ENCODE peak calls at places on chromosomes 3 and 15, in five cellular contexts. B is activated T-helper 1 cell treated with anti-CD3 and anti-CD28 coated beads, Interleukin-12 subunit alpha, Interleukin-12 subunit beta, Interleukin-2, Interleukin-4 antibody, amounts not matched to agents 30 ng/mL and 10 ng/mL and 1 ng/mL, durations not matched to agents 14 hours and 24 hours and 36 hours; G is stimulated activated CD8-positive, alpha-beta memory T cell treated with anti-CD3 and anti-CD28 coated beads, Interleukin-7, amount 100 ng/mL, for 48 hours; E is mesendoderm; H is SHP77 treated with DMSO at 0.1 percent for 48 hours. X is an unnamed sample.

GRCh38 chr3:107676469-107677309 is 153.9 kb downstream of the BBX start:
- DNase-seq in H (peak; percentile 11), E (no peak), B (no peak), G (no peak), X (peak; percentile 30)

GRCh38 chr3:171753665-171754408 is 56.4 kb downstream of the PLD1 start:
- DNase-seq in G (no peak), E (no peak), H (no peak), B (no peak), X (peak; percentile 52)

GRCh38 chr3:72230774-72231379 is 445.9 kb upstream of the PROK2 start:
- DNase-seq in G (no peak), E (no peak), H (no peak), B (no peak), X (peak; percentile 21)

GRCh38 chr3:25438791-25439555 is 10.9 kb downstream of the RARB start:
- DNase-seq in G (no peak), E (no peak), H (no peak), B (no peak), X (no peak)

GRCh38 chr15:48965972-48966371 is 2.3 kb upstream of the SHC4 start:
- DNase-seq in E (peak; percentile 56), B (no peak), G (no peak), H (no peak), X (peak; percentile 77)

GRCh38 chr3:37991823-37992222 is 1.2 kb downstream of the VILL start:
- DNase-seq in G (no peak), E (no peak), H (no peak), B (no peak), X (no peak)

GRCh38 chr3:184361932-184362667 is 590 bp downstream of the POLR2H start:
- DNase-seq in E (peak; percentile 72), G (no peak), B (peak; percentile 20), H (no peak), X (peak; percentile 72)

GRCh38 chr15:57343526-57343925 is 32.8 kb upstream of the CGNL1 start:
- DNase-seq in E (no peak), B (no peak), H (no peak), G (no peak), X (no peak)

GRCh38 chr3:37862219-37862711 is 585 bp downstream of the CTDSPL start:
- DNase-seq in E (peak; percentile 55), B (no peak), H (no peak), G (no peak), X (peak; percentile 47)

GRCh38 chr15:97615114-97615513 is 345.4 kb upstream of the ARRDC4 start:
- DNase-seq in G (no peak), H (no peak), B (no peak), E (no peak), X (no peak)

GRCh38 chr3:33277193-33277882 is at the start of gene FBXL2:
- DNase-seq in B (no peak), E (peak; percentile 96), H (peak; percentile 62), G (peak; percentile 3), X (peak; percentile 72)

GRCh38 chr3:170355738-170356595 is 1.5 kb upstream of the SKIL start:
- DNase-seq in G (no peak), E (peak; percentile 49), H (no peak), B (peak; percentile 2), X (peak; percentile 49)

GRCh38 chr3:29889230-29889629 is 608.4 kb downstream of the RBMS3 start:
- DNase-seq in H (no peak), E (no peak), B (no peak), G (no peak), X (peak; percentile 65)

GRCh38 chr15:83061680-83062079 is 5.4 kb downstream of the BTBD1 start:
- DNase-seq in H (no peak), G (no peak), E (no peak), B (no peak), X (peak; percentile 84)

GRCh38 chr3:109563149-109563548 is 225.8 kb upstream of the DPPA4 start:
- DNase-seq in E (peak; percentile 24), G (peak; percentile 4), B (no peak), H (no peak), X (no peak)

GRCh38 chr3:25962255-25962654 is 172.4 kb downstream of the OXSM start:
- DNase-seq in G (no peak), E (peak; percentile 85), B (no peak), H (no peak), X (no peak)

GRCh38 chr3:47441796-47442551 is 33.8 kb downstream of the SCAP start:
- DNase-seq in H (no peak), G (no peak), B (no peak), E (no peak), X (no peak)

GRCh38 chr3:149971403-149972075 is 844 bp upstream of the PFN2 start:
- DNase-seq in H (peak; percentile 91), B (peak; percentile 3), G (peak; percentile 1), E (peak; percentile 90), X (peak; percentile 78)

GRCh38 chr15:76208084-76208785 is 103.0 kb downstream of the ETFA start:
- DNase-seq in E (no peak), B (no peak), H (no peak), G (no peak), X (no peak)

GRCh38 chr3:138960417-138960852 is 13.4 kb downstream of the FOXL2NB start:
- DNase-seq in H (no peak), B (no peak), G (no peak), E (no peak), X (no peak)

GRCh38 chr3:31377045-31377642 is 155.6 kb upstream of the STT3B start:
- DNase-seq in G (no peak), H (no peak), E (no peak), B (no peak), X (peak; percentile 64)

GRCh38 chr15:51829360-51830278 is at the start of gene TMOD3:
- DNase-seq in H (peak; percentile 72), G (peak; percentile 80), B (peak; percentile 88), E (peak; percentile 95), X (peak; percentile 88)

GRCh38 chr3:157136647-157137387 is 23.1 kb downstream of the CCNL1 start:
- DNase-seq in B (no peak), E (no peak), H (no peak), G (no peak), X (no peak)

GRCh38 chr15:94230886-94231727 is at the start of gene MCTP2:
- DNase-seq in G (peak; percentile 80), B (peak; percentile 86), E (peak; percentile 90), H (no peak), X (peak; percentile 57)

GRCh38 chr15:50996641-50997040 is 88.2 kb downstream of the AP4E1 start:
- DNase-seq in E (no peak), G (no peak), H (no peak), B (no peak), X (peak; percentile 56)

GRCh38 chr3:94185753-94186152 is 122.9 kb downstream of the NSUN3 start:
- DNase-seq in E (no peak), H (no peak), B (no peak), G (no peak), X (no peak)

GRCh38 chr3:25604107-25604805 is 60.5 kb downstream of the TOP2B start:
- DNase-seq in H (no peak), G (no peak), E (peak; percentile 48), B (no peak), X (peak; percentile 92)

GRCh38 chr3:161163297-161163696 is 57.8 kb upstream of the NMD3 start:
- DNase-seq in E (peak; percentile 87), B (no peak), H (no peak), G (no peak), X (peak; percentile 93)

GRCh38 chr15:68793776-68794175 is 26.9 kb downstream of the ANP32A start:
- DNase-seq in G (no peak), E (no peak), H (no peak), B (no peak), X (no peak)

GRCh38 chr3:69161587-69162196 is 39.3 kb upstream of the LMOD3 start:
- DNase-seq in H (no peak), B (peak; percentile 34), G (no peak), E (peak; percentile 39), X (peak; percentile 63)

GRCh38 chr3:185330238-185330637 is 32.7 kb upstream of the MAP3K13 start:
- DNase-seq in B (no peak), H (no peak), E (no peak), G (no peak), X (no peak)

GRCh38 chr3:13007251-13007941 is 65.8 kb downstream of the IQSEC1 start:
- DNase-seq in G (no peak), E (no peak), H (no peak), B (no peak), X (no peak)

GRCh38 chr3:67109651-67110204 is 111.6 kb downstream of the KBTBD8 start:
- DNase-seq in B (no peak), G (no peak), H (peak; percentile 16), E (peak; percentile 72), X (peak; percentile 74)

GRCh38 chr3:24154003-24154695 is 209.1 kb downstream of the NR1D2 start:
- DNase-seq in H (no peak), G (no peak), B (no peak), E (no peak), X (peak; percentile 13)

GRCh38 chr15:62469478-62469873 is 304.4 kb upstream of the C2CD4B start:
- DNase-seq in G (no peak), H (no peak), B (no peak), E (no peak), X (peak; percentile 81)

GRCh38 chr3:72722930-72723726 is 125.1 kb downstream of the SHQ1 start:
- DNase-seq in B (no peak), H (no peak), G (no peak), E (no peak), X (peak; percentile 85)

GRCh38 chr15:46676233-46677206 is 1040.8 kb upstream of the SEMA6D start:
- DNase-seq in E (no peak), B (no peak), H (no peak), G (no peak), X (no peak)

X was measured in EH.